ENCODE peak calls at places on chromosomes 5 and 9, in seven cellular contexts. One of them, this sample, is unnamed.

GRCh38 chr5:22708770-22709328 is 144.3 kb downstream of the CDH12 start:
- DNase-seq in uterus: no peak
- DNase-seq in A549: no peak
- DNase-seq in breast epithelium: no peak
- DNase-seq in ovary: no peak
- DNase-seq in adrenal gland: no peak
- DNase-seq in GM12878: no peak
- DNase-seq in this sample: no peak

GRCh38 chr9:71245651-71246050 is 124.2 kb upstream of the TRPM3 start:
- DNase-seq in ovary: no peak
- DNase-seq in uterus: no peak
- DNase-seq in adrenal gland: no peak
- DNase-seq in breast epithelium: no peak
- DNase-seq in A549: no peak
- DNase-seq in GM12878: no peak
- DNase-seq in this sample: no peak

GRCh38 chr5:78467744-78468357 is 107.4 kb downstream of the SCAMP1 start:
- DNase-seq in adrenal gland: no peak
- DNase-seq in uterus: no peak
- DNase-seq in A549: peak
- DNase-seq in GM12878: peak
- DNase-seq in breast epithelium: no peak
- DNase-seq in ovary: no peak
- DNase-seq in this sample: no peak

GRCh38 chr5:95803271-95804148 is 19.0 kb downstream of the GLRX start:
- DNase-seq in uterus: no peak
- DNase-seq in ovary: no peak
- DNase-seq in breast epithelium: no peak
- DNase-seq in adrenal gland: no peak
- DNase-seq in A549: peak
- DNase-seq in GM12878: no peak
- DNase-seq in this sample: no peak

GRCh38 chr5:91301459-91301858 is 81.7 kb downstream of the ARRDC3 start:
- DNase-seq in breast epithelium: no peak
- DNase-seq in adrenal gland: no peak
- DNase-seq in GM12878: no peak
- DNase-seq in A549: no peak
- DNase-seq in ovary: no peak
- DNase-seq in uterus: no peak
- DNase-seq in this sample: no peak

GRCh38 chr5:6158974-6159863 is 219.1 kb downstream of the MED10 start:
- DNase-seq in adrenal gland: peak
- DNase-seq in breast epithelium: no peak
- DNase-seq in uterus: no peak
- DNase-seq in A549: peak
- DNase-seq in ovary: no peak
- DNase-seq in GM12878: no peak
- DNase-seq in this sample: no peak

GRCh38 chr9:97840521-97840920 is 12.5 kb upstream of the FOXE1 start:
- DNase-seq in breast epithelium: no peak
- DNase-seq in uterus: no peak
- DNase-seq in adrenal gland: no peak
- DNase-seq in GM12878: no peak
- DNase-seq in A549: no peak
- DNase-seq in ovary: no peak
- DNase-seq in this sample: no peak

GRCh38 chr9:101592788-101593187 is 2.0 kb downstream of the PPP3R2 start:
- DNase-seq in uterus: no peak
- DNase-seq in adrenal gland: no peak
- DNase-seq in ovary: no peak
- DNase-seq in breast epithelium: no peak
- DNase-seq in A549: no peak
- DNase-seq in GM12878: no peak
- DNase-seq in this sample: no peak

GRCh38 chr9:4081549-4081895 is 218.3 kb downstream of the GLIS3 start:
- DNase-seq in breast epithelium: no peak
- DNase-seq in ovary: no peak
- DNase-seq in A549: no peak
- DNase-seq in adrenal gland: no peak
- DNase-seq in uterus: no peak
- DNase-seq in GM12878: no peak
- DNase-seq in this sample: no peak

GRCh38 chr5:111685969-111686368 is 71.0 kb downstream of the NREP start:
- DNase-seq in GM12878: no peak
- DNase-seq in uterus: no peak
- DNase-seq in adrenal gland: no peak
- DNase-seq in breast epithelium: no peak
- DNase-seq in A549: peak
- DNase-seq in ovary: no peak
- DNase-seq in this sample: no peak

GRCh38 chr5:32520995-32521394 is 64.4 kb upstream of the SUB1 start:
- DNase-seq in breast epithelium: no peak
- DNase-seq in adrenal gland: no peak
- DNase-seq in GM12878: no peak
- DNase-seq in A549: no peak
- DNase-seq in uterus: no peak
- DNase-seq in ovary: no peak
- DNase-seq in this sample: no peak

GRCh38 chr5:37717613-37718431 is 122.0 kb downstream of the GDNF start:
- DNase-seq in adrenal gland: peak
- DNase-seq in uterus: no peak
- DNase-seq in A549: peak
- DNase-seq in GM12878: no peak
- DNase-seq in breast epithelium: peak
- DNase-seq in ovary: peak
- DNase-seq in this sample: peak

GRCh38 chr5:98770911-98771322 is 2.5 kb upstream of the RGMB start:
- DNase-seq in ovary: no peak
- DNase-seq in adrenal gland: no peak
- DNase-seq in A549: peak
- DNase-seq in uterus: no peak
- DNase-seq in breast epithelium: no peak
- DNase-seq in GM12878: no peak
- DNase-seq in this sample: no peak

GRCh38 chr9:127589955-127590370 is 22.1 kb upstream of the STXBP1 start:
- DNase-seq in ovary: peak
- DNase-seq in GM12878: no peak
- DNase-seq in A549: peak
- DNase-seq in breast epithelium: peak
- DNase-seq in uterus: peak
- DNase-seq in adrenal gland: peak
- DNase-seq in this sample: peak

GRCh38 chr5:151949909-151950308 is 25.3 kb upstream of the GLRA1 start:
- DNase-seq in breast epithelium: no peak
- DNase-seq in uterus: no peak
- DNase-seq in GM12878: no peak
- DNase-seq in ovary: no peak
- DNase-seq in adrenal gland: no peak
- DNase-seq in A549: no peak
- DNase-seq in this sample: no peak

GRCh38 chr9:94929373-94929764 is 202.9 kb downstream of the AOPEP start:
- DNase-seq in GM12878: no peak
- DNase-seq in A549: no peak
- DNase-seq in breast epithelium: no peak
- DNase-seq in ovary: no peak
- DNase-seq in adrenal gland: no peak
- DNase-seq in uterus: peak
- DNase-seq in this sample: no peak

GRCh38 chr9:125568616-125569015 is 138.4 kb downstream of the MAPKAP1 start:
- DNase-seq in A549: no peak
- DNase-seq in breast epithelium: no peak
- DNase-seq in uterus: no peak
- DNase-seq in adrenal gland: no peak
- DNase-seq in ovary: no peak
- DNase-seq in GM12878: no peak
- DNase-seq in this sample: no peak

GRCh38 chr5:14676320-14676719 is 11.8 kb downstream of the OTULIN start:
- DNase-seq in ovary: no peak
- DNase-seq in uterus: no peak
- DNase-seq in breast epithelium: no peak
- DNase-seq in A549: no peak
- DNase-seq in adrenal gland: no peak
- DNase-seq in GM12878: no peak
- DNase-seq in this sample: no peak

GRCh38 chr9:136996361-136997281 is at the start of gene CLIC3:
- DNase-seq in A549: peak
- DNase-seq in breast epithelium: peak
- DNase-seq in GM12878: no peak
- DNase-seq in ovary: no peak
- DNase-seq in uterus: no peak
- DNase-seq in adrenal gland: no peak
- DNase-seq in this sample: no peak

GRCh38 chr5:102807878-102808502 is 52.9 kb downstream of the PAM start:
- DNase-seq in adrenal gland: no peak
- DNase-seq in A549: no peak
- DNase-seq in uterus: no peak
- DNase-seq in ovary: no peak
- DNase-seq in GM12878: no peak
- DNase-seq in breast epithelium: no peak
- DNase-seq in this sample: no peak

GRCh38 chr9:118023649-118024048 is 319.4 kb downstream of the TLR4 start:
- DNase-seq in ovary: no peak
- DNase-seq in GM12878: no peak
- DNase-seq in breast epithelium: no peak
- DNase-seq in A549: no peak
- DNase-seq in adrenal gland: no peak
- DNase-seq in uterus: no peak
- DNase-seq in this sample: no peak

GRCh38 chr9:111483419-111483861 is 743 bp downstream of the ECPAS start:
- DNase-seq in adrenal gland: no peak
- DNase-seq in GM12878: no peak
- DNase-seq in uterus: peak
- DNase-seq in A549: no peak
- DNase-seq in breast epithelium: no peak
- DNase-seq in ovary: peak
- DNase-seq in this sample: peak
- TF ChIP-seq POLR2A in adrenal gland: peak
- TF ChIP-seq POLR2A in GM12878: peak
- TF ChIP-seq POLR2A in uterus: no peak
- TF ChIP-seq POLR2A in A549: no peak
- TF ChIP-seq POLR2A in breast epithelium: no peak
- TF ChIP-seq POLR2A in ovary: no peak
- TF ChIP-seq POLR2A in this sample: no peak

DNA sequence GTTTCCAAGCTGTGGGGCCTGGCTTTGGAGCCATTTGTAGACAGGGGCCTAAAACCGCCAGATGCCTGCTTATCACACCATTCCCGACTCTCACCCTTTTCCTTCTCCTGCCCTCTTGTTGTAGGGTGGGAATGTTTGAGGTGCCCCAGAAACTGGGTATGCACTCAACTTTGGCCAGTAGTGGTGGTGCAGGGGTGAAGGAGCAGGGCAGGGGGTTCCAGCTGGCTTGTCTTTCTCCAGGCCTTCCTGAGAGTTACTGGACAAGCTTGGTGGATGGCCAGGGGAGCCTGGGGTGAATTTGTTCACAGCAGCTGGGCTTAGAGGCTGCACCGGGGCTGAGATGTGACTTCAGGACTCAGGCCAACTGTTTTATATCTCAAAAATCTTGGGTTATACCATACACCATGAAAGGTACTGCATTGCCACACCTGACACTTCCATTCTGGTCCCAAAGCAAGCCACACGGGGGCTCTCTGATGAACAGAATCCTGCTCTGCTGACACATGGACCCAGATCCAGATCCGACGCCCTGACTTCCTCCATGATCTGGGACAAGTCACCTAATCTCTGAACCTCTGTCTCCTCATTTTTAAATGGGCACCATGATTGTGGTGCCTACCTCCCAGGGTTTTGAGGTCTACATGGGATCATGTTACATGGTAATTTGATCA is 62.1 kb downstream of the DAB2IP start:
- DNase-seq in GM12878: no peak
- DNase-seq in uterus: no peak
- DNase-seq in adrenal gland: no peak
- DNase-seq in A549: no peak
- DNase-seq in ovary: no peak
- DNase-seq in breast epithelium: no peak
- DNase-seq in this sample: no peak
- H3K27ac ChIP-seq in GM12878: no peak
- H3K27ac ChIP-seq in uterus: no peak
- H3K27ac ChIP-seq in adrenal gland: no peak
- H3K27ac ChIP-seq in A549: no peak
- H3K27ac ChIP-seq in ovary: no peak
- H3K27ac ChIP-seq in breast epithelium: no peak
- H3K27ac ChIP-seq in this sample: no peak

DNA sequence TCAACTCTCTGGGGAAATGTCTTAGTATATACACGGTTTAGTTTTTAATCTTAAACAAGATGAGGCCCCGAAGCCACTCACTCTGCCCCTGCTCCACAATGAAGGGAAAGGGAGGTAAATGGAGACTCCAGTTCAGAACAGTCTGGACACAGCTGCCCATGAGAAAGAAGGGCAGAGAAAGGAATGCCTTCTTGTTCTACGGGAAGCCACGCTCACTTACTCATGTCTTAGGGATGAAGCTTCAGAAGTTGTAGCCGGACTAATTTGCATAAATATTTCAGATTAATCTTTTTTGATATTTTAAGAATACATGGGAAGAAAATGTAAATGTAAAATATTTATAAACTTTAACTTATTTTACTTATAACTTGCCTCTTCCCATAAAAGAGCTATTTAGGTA is 94.0 kb downstream of the COL23A1 start:
- DNase-seq in GM12878: no peak
- DNase-seq in breast epithelium: no peak
- DNase-seq in A549: no peak
- DNase-seq in uterus: no peak
- DNase-seq in adrenal gland: no peak
- DNase-seq in ovary: no peak
- DNase-seq in this sample: no peak
- TF ChIP-seq CTCF in GM12878: no peak
- TF ChIP-seq CTCF in breast epithelium: no peak
- TF ChIP-seq CTCF in A549: no peak
- TF ChIP-seq CTCF in uterus: no peak
- TF ChIP-seq CTCF in adrenal gland: no peak
- TF ChIP-seq CTCF in ovary: no peak
- TF ChIP-seq CTCF in this sample: no peak

DNA sequence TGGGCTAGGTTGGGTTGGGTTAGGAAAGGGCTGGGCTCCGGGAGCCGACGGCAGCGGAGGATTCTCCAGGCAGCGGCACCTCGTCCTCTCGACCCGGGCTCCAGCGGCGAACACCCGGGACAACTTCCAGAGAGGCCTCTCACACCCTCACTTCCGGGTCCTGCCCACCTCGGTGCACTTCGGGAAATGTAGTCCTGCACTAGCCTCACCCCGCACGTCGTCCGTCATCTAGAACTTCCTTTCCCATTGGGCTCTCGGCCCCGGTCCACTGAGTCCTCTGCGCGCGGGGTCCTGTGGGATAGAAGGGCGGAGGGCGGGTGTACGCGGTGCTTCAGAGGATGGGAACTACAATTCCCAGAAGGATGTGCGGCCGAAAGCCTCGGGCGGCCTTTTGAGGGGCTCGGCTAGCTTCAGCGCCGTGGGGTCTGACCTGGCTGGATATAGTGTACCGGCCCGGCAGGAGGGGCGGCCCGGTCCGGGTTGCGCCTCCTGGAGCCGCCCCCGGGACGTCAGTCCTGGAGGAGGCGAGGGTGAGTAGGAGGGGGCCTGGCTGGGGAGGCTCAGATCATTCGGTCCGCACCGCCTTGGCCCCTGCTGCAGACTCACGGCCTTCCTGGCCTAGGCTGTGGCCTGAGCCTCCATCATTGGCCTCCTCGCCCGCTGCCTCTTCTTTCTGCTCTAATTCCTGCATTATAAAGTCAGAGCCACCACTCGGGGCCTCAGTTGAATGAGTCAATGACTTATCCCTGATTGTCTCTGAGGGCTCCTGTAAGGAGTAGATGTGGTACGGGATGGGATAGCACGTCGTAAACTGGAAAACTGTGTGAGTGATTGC is at the start of the genes ERP44 and INVS:
- DNase-seq in A549: peak
- DNase-seq in ovary: peak
- DNase-seq in breast epithelium: peak
- DNase-seq in uterus: peak
- DNase-seq in GM12878: peak
- DNase-seq in adrenal gland: peak
- DNase-seq in this sample: peak
- TF ChIP-seq POLR2A in A549: peak
- TF ChIP-seq POLR2A in ovary: peak
- TF ChIP-seq POLR2A in breast epithelium: peak
- TF ChIP-seq POLR2A in uterus: no peak
- TF ChIP-seq POLR2A in GM12878: peak
- TF ChIP-seq POLR2A in adrenal gland: peak
- TF ChIP-seq POLR2A in this sample: peak

This sample was measured in testis.